ENCODE peak calls at places on chromosomes 3 and 15, in ten cellular contexts. R, Z, T, L, P, A, H, B, Y and I are unnamed samples.

GRCh38 chr3:121660356-121661171 is at the start of gene HCLS1:
- DNase-seq in T (peak), H (no peak), Y (no peak), Z (peak), B (no peak), R (peak), A (no peak), L (peak), P (no peak), I (peak)

GRCh38 chr3:167493240-167493639 is 19.4 kb upstream of the SERPINI2 start:
- DNase-seq in T (no peak), Z (no peak), L (peak), Y (no peak), A (no peak), B (peak), H (no peak), R (no peak), P (peak), I (peak)

GRCh38 chr3:129016366-129016724 is 15.2 kb downstream of the EFCC1 start:
- DNase-seq in H (no peak), L (no peak), B (no peak), R (peak), T (no peak), A (no peak), P (peak), Y (no peak), Z (no peak), I (peak)

GRCh38 chr3:8319935-8320634 is 181.5 kb upstream of the LMCD1 start:
- DNase-seq in Y (no peak), H (peak), R (no peak), Z (no peak), T (no peak), B (no peak), A (no peak), L (no peak), P (no peak), I (no peak)

GRCh38 chr3:22013641-22014040 is 262.6 kb upstream of the ZNF385D start:
- DNase-seq in L (no peak), A (no peak), B (no peak), P (no peak), H (no peak), Y (no peak), Z (no peak), R (no peak), T (no peak), I (no peak)

GRCh38 chr15:91593081-91593480 is 260.4 kb upstream of the SLCO3A1 start:
- DNase-seq in T (no peak), Z (no peak), A (no peak), H (peak), L (no peak), Y (no peak), R (no peak), B (no peak), P (no peak), I (no peak)

GRCh38 chr15:64009798-64010241 is 36.5 kb downstream of the DAPK2 start:
- DNase-seq in L (no peak), H (peak), R (peak), B (no peak), T (no peak), P (no peak), A (no peak), Z (no peak), Y (no peak), I (peak)

GRCh38 chr15:78567541-78567940 is 2.2 kb downstream of the CHRNA5 start:
- DNase-seq in R (no peak), L (no peak), A (no peak), H (no peak), T (no peak), P (no peak), Y (no peak), Z (no peak), B (no peak), I (no peak)

GRCh38 chr3:152254031-152254430 is 14.7 kb upstream of the MBNL1 start:
- DNase-seq in B (no peak), A (no peak), L (no peak), Y (no peak), H (no peak), Z (no peak), T (no peak), P (no peak), R (no peak), I (no peak)

GRCh38 chr3:171753025-171753472 is 57.2 kb downstream of the PLD1 start:
- DNase-seq in B (no peak), A (no peak), T (peak), L (peak), Z (no peak), P (no peak), Y (no peak), R (no peak), H (peak), I (no peak)

GRCh38 chr3:50378024-50378423 is 18.7 kb upstream of the TMEM115 start:
- DNase-seq in L (no peak), A (no peak), T (no peak), R (no peak), B (no peak), Z (no peak), Y (no peak), H (no peak), P (no peak), I (no peak)

GRCh38 chr15:85531083-85531482 is 150.7 kb downstream of the AKAP13 start:
- DNase-seq in A (no peak), Z (no peak), R (no peak), B (no peak), T (no peak), Y (no peak), H (no peak), P (no peak), L (no peak), I (no peak)

GRCh38 chr3:61829301-61830110 is 268.1 kb downstream of the PTPRG start:
- DNase-seq in B (no peak), Y (no peak), A (no peak), Z (no peak), R (no peak), T (no peak), P (no peak), L (peak), H (no peak), I (no peak)

GRCh38 chr3:66413151-66413751 is 87.6 kb downstream of the LRIG1 start:
- DNase-seq in R (no peak), T (no peak), H (peak), Z (no peak), P (no peak), A (no peak), Y (peak), L (no peak), B (no peak), I (no peak)

GRCh38 chr3:96200897-96201296 is 613.5 kb upstream of the EPHA6 start:
- DNase-seq in T (no peak), L (no peak), P (no peak), Z (peak), A (no peak), H (no peak), B (no peak), R (no peak), Y (no peak), I (no peak)

GRCh38 chr3:53030864-53031445 is 14.9 kb downstream of the SFMBT1 start:
- DNase-seq in Y (no peak), B (no peak), L (no peak), H (no peak), T (no peak), A (no peak), Z (no peak), R (peak), P (no peak), I (peak)

GRCh38 chr15:44215594-44215993 is 20.5 kb upstream of the FRMD5 start:
- DNase-seq in R (no peak), T (no peak), L (no peak), P (no peak), H (peak), B (no peak), A (no peak), Y (no peak), Z (no peak), I (no peak)

GRCh38 chr3:72176537-72177041 is 391.6 kb upstream of the PROK2 start:
- DNase-seq in Z (no peak), A (no peak), T (no peak), B (no peak), L (no peak), R (no peak), H (no peak), Y (no peak), P (no peak), I (no peak)

GRCh38 chr15:63434567-63435219 is 53.0 kb upstream of the CA12 start:
- DNase-seq in R (no peak), A (peak), Y (no peak), B (no peak), Z (no peak), T (no peak), H (no peak), L (no peak), P (no peak), I (no peak)

GRCh38 chr15:80325206-80325605 is 73.2 kb upstream of the CTXND1 start:
- DNase-seq in L (no peak), A (no peak), T (no peak), Z (no peak), Y (no peak), B (no peak), R (no peak), P (no peak), H (no peak), I (no peak)

GRCh38 chr3:31508452-31509146 is 24.1 kb upstream of the STT3B start:
- DNase-seq in L (no peak), T (no peak), A (no peak), Y (no peak), Z (no peak), B (no peak), P (no peak), R (no peak), H (no peak), I (no peak)

GRCh38 chr3:93989241-93989640 is 9.3 kb downstream of the ARL13B start:
- DNase-seq in B (no peak), A (no peak), L (no peak), T (no peak), Y (no peak), H (peak), R (no peak), Z (no peak), P (no peak), I (no peak)

GRCh38 chr15:52334491-52335160 is 39.0 kb upstream of the MYO5C start:
- DNase-seq in T (no peak), P (no peak), R (no peak), L (no peak), A (no peak), H (no peak), Z (no peak), B (no peak), Y (no peak), I (no peak)

GRCh38 chr3:127970966-127971592 is 56.0 kb downstream of the KBTBD12 start:
- DNase-seq in A (no peak), Z (no peak), L (peak), P (peak), Y (no peak), R (peak), B (peak), H (peak), T (peak), I (peak)

GRCh38 chr3:24351779-24352469 is 142.7 kb downstream of the THRB start:
- DNase-seq in H (peak), P (no peak), R (no peak), A (peak), L (peak), B (no peak), Y (no peak), Z (no peak), T (peak), I (no peak)

GRCh38 chr15:90209591-90209990 is 8.5 kb downstream of the SEMA4B start:
- DNase-seq in A (no peak), Y (no peak), T (no peak), H (no peak), Z (no peak), R (no peak), P (no peak), L (no peak), B (no peak), I (no peak)

GRCh38 chr3:56593455-56594158 is 36.6 kb downstream of the CCDC66 start:
- DNase-seq in Z (no peak), B (no peak), H (no peak), R (peak), L (peak), T (no peak), P (no peak), A (no peak), Y (no peak), I (peak)

GRCh38 chr3:189724366-189724765 is 93.2 kb downstream of the TP63 start:
- DNase-seq in A (no peak), H (no peak), Z (no peak), T (no peak), L (no peak), Y (no peak), P (no peak), R (no peak), B (no peak), I (no peak)

GRCh38 chr15:67117356-67117755 is 52.0 kb downstream of the SMAD3 start:
- DNase-seq in Y (no peak), H (peak), Z (no peak), P (no peak), T (no peak), R (no peak), A (no peak), B (no peak), L (no peak), I (no peak)

GRCh38 chr3:133595341-133595740 is 21.9 kb downstream of the CDV3 start:
- DNase-seq in A (no peak), Z (no peak), P (no peak), H (peak), Y (no peak), L (no peak), B (no peak), T (no peak), R (no peak), I (no peak)

GRCh38 chr3:87173071-87173470 is 54.0 kb upstream of the CHMP2B start:
- DNase-seq in H (peak), L (no peak), Z (no peak), R (no peak), B (no peak), Y (no peak), A (no peak), P (no peak), T (no peak), I (no peak)

GRCh38 chr3:87173776-87174175 is 53.3 kb upstream of the CHMP2B start:
- DNase-seq in T (no peak), P (no peak), L (no peak), Z (no peak), Y (no peak), B (no peak), R (no peak), H (no peak), A (no peak), I (no peak)

GRCh38 chr3:87164245-87164644 is 62.9 kb upstream of the CHMP2B start:
- DNase-seq in H (no peak), T (no peak), P (no peak), Y (no peak), Z (no peak), R (no peak), B (no peak), L (no peak), A (no peak), I (no peak)

GRCh38 chr3:87167634-87168456 is 59.3 kb upstream of the CHMP2B start:
- DNase-seq in P (peak), R (peak), Z (no peak), A (no peak), T (peak), B (peak), L (peak), Y (no peak), H (peak), I (peak)
- H3K4me3 ChIP-seq in P (no peak), R (no peak), Z (peak), A (peak), T (no peak), B (peak), L (no peak), Y (peak), H (peak), I (no peak)

GRCh38 chr3:4888913-4889846 is 90.1 kb upstream of the BHLHE40 start:
- DNase-seq in B (peak), R (peak), T (no peak), L (no peak), Y (no peak), H (peak), Z (no peak), A (no peak), P (no peak), I (no peak)
- H3K4me3 ChIP-seq in B (no peak), R (no peak), T (no peak), L (no peak), Y (no peak), H (no peak), Z (no peak), A (no peak), P (no peak), I (no peak)

GRCh38 chr3:32613183-32613582 is 42.5 kb upstream of the DYNC1LI1 start:
- DNase-seq in H (no peak), Z (no peak), A (no peak), B (no peak), R (no peak), P (no peak), Y (no peak), T (no peak), L (no peak), I (no peak)
- H3K4me3 ChIP-seq in H (no peak), Z (no peak), A (no peak), B (no peak), R (no peak), P (no peak), Y (no peak), T (no peak), L (no peak), I (no peak)

GRCh38 chr3:159764211-159765024 is 224.2 kb upstream of the IL12A start:
- DNase-seq in H (peak), T (no peak), L (peak), R (no peak), Z (peak), A (peak), Y (no peak), B (peak), P (peak), I (no peak)
- H3K4me3 ChIP-seq in H (peak), T (no peak), L (no peak), R (no peak), Z (peak), A (peak), Y (peak), B (peak), P (peak), I (peak)

DNA sequence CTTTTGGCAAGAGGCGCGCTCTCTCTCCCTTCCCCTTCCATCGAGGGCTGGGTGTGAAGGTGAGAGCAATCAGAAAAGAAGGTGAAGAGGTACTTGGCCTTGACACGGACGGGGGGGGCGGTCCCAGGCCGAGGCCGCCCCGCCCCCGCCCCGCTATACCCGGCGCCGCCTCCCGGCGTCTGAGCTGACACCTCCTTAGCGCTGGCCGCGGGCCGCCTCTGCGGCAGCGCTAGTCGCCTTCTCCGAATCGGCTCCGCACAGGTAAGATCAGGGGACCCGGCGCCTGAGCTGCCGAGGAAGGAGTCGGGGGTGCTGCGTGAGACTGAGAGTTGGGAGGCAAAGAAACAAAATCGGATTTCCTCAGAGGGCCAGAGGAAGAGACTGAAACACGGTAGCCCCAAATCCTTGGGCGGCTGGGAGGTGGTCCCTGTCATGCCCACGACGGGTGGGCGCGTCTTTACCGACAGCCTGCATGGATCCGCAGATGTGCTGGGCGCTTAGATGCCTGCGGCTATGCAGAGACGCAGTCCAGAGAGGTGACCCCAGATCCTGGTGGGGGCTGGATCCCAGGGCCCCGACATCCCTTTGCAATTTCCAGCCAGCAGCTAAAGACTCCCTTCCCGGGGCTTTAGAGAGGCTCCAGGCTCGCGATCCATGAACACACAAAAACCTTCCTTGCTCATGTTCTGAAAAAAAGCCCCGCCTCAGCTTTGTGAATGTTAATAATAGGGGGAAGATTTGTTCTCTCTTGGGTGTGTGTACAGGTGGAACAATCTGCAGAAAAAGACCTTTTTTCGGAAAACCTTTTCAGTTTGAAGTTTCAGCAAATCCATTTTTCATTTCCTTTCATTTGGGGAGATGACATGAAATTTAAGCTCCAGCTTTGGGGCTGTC is at the start of gene ENTPD3:
- DNase-seq in H (no peak), P (peak), R (peak), A (no peak), T (peak), Z (peak), L (peak), Y (no peak), B (peak), I (no peak)
- H3K4me3 ChIP-seq in H (peak), P (peak), R (no peak), A (peak), T (peak), Z (peak), L (peak), Y (peak), B (no peak), I (no peak)

DNA sequence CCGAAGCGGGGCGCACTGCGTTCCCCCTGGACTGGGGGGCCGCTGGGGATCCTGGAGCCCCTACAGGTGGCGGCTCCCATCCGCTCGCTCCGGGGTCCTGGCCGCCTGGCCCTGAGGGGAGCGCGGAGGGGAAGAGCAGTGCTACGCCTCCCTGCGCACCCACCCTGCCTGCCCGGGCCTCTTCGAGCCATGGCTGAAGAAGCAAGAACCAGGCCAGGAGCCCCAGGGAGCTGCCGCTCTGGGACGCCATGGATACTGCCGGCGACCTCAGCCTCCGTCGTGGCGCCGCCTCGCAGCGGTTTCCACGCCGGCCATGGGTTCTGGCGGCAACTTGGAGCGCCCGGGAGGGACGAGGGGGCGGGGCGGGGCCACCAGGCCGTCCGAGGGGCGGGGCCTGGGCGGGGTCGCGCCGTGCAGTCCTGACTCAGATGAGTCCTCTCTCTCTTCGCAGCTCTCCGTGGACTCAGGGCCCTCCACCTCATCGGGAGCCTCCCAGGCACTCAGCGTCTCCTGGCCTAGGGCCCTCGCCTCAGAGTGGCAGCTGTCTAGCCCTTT is 50.9 kb downstream of the MYL3 start:
- DNase-seq in Z (peak), Y (no peak), A (peak), L (peak), B (peak), H (peak), P (peak), R (peak), T (peak), I (no peak)
- H3K4me3 ChIP-seq in Z (peak), Y (peak), A (peak), L (peak), B (no peak), H (no peak), P (no peak), R (no peak), T (peak), I (no peak)

GRCh38 chr3:113211370-113212154 is at the start of gene BOC:
- DNase-seq in Y (no peak), H (peak), L (peak), P (peak), R (no peak), A (no peak), B (peak), T (no peak), Z (peak), I (no peak)
- H3K4me3 ChIP-seq in Y (peak), H (peak), L (peak), P (peak), R (no peak), A (peak), B (peak), T (no peak), Z (peak), I (peak)

DNA sequence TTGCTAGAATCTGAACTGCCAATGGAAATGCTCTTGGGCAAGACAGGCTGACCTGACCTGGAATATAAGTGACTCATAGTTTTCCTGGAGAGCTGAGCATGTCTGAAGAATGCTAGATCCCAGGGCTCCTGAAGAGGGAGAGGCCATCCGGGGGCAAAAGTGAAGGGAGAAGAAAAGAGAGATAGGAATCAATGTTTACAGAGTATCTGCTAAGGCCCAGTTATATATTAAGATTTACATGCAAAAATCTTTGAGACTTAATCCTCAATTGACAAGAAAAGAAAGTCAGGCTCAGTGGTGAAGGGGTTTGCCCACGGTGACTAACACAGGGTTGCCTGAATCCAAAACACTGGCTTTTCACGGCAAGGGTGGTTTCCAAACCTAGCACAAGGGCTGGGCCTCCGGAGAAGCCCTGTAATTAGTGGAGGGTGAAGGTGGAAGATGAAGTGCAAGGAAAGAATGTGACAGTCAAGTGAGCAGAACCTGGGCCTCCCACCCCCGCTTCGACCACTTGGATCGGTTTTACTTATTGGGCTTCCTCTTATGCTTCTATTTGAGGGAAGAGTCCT is 91.7 kb upstream of the FGF12 start:
- DNase-seq in R (no peak), Z (no peak), L (no peak), B (no peak), Y (no peak), P (peak), T (no peak), A (no peak), H (peak), I (no peak)
- H3K4me3 ChIP-seq in R (no peak), Z (no peak), L (no peak), B (no peak), Y (no peak), P (no peak), T (no peak), A (no peak), H (no peak), I (no peak)